ENCODE peak calls at places on chromosome 21, in six cellular contexts. One of them, this sample, is unnamed.

GRCh38 chr21:35565204-35565611 is 495.1 kb downstream of the SETD4 start:
- DNase-seq in WTC11: no peak
- DNase-seq in GM20000: no peak
- DNase-seq in nucleus accumbens: no peak
- DNase-seq in NCI-H526: no peak
- DNase-seq in mesenteric fat pad: no peak
- DNase-seq in this sample: no peak

GRCh38 chr21:41615613-41616012 is 107.7 kb upstream of the TMPRSS2 start:
- DNase-seq in WTC11: no peak
- DNase-seq in GM20000: no peak
- DNase-seq in nucleus accumbens: no peak
- DNase-seq in NCI-H526: no peak
- DNase-seq in mesenteric fat pad: no peak
- DNase-seq in this sample: no peak

GRCh38 chr21:25371831-25372434 is 235.3 kb downstream of the MRPL39 start:
- DNase-seq in WTC11: no peak
- DNase-seq in GM20000: no peak
- DNase-seq in nucleus accumbens: no peak
- DNase-seq in NCI-H526: no peak
- DNase-seq in mesenteric fat pad: no peak
- DNase-seq in this sample: no peak

GRCh38 chr21:32377991-32378390 is 14.8 kb downstream of the URB1 start:
- DNase-seq in WTC11: no peak
- DNase-seq in GM20000: no peak
- DNase-seq in nucleus accumbens: no peak
- DNase-seq in NCI-H526: no peak
- DNase-seq in mesenteric fat pad: no peak
- DNase-seq in this sample: no peak

GRCh38 chr21:42040411-42041180 is 30.4 kb upstream of the ZBTB21 start:
- DNase-seq in WTC11: no peak
- DNase-seq in GM20000: no peak
- DNase-seq in nucleus accumbens: no peak
- DNase-seq in NCI-H526: no peak
- DNase-seq in mesenteric fat pad: no peak
- DNase-seq in this sample: no peak

GRCh38 chr21:18249542-18250152 is 5.0 kb downstream of the CHODL start:
- DNase-seq in WTC11: no peak
- DNase-seq in GM20000: no peak
- DNase-seq in nucleus accumbens: no peak
- DNase-seq in NCI-H526: peak
- DNase-seq in mesenteric fat pad: no peak
- DNase-seq in this sample: no peak

GRCh38 chr21:37566790-37567725 is 200.5 kb downstream of the DYRK1A start:
- DNase-seq in WTC11: no peak
- DNase-seq in GM20000: no peak
- DNase-seq in nucleus accumbens: no peak
- DNase-seq in NCI-H526: no peak
- DNase-seq in mesenteric fat pad: peak
- DNase-seq in this sample: no peak

GRCh38 chr21:40511976-40512375 is 335.0 kb downstream of the DSCAM start:
- DNase-seq in WTC11: no peak
- DNase-seq in GM20000: no peak
- DNase-seq in nucleus accumbens: no peak
- DNase-seq in NCI-H526: no peak
- DNase-seq in mesenteric fat pad: no peak
- DNase-seq in this sample: no peak

GRCh38 chr21:45471229-45472052 is 66.5 kb downstream of the COL18A1 start:
- DNase-seq in WTC11: no peak
- DNase-seq in GM20000: no peak
- DNase-seq in nucleus accumbens: no peak
- DNase-seq in NCI-H526: no peak
- DNase-seq in mesenteric fat pad: no peak
- DNase-seq in this sample: no peak

GRCh38 chr21:41280115-41280919 is 36.3 kb upstream of the FAM3B start:
- DNase-seq in WTC11: no peak
- DNase-seq in GM20000: no peak
- DNase-seq in nucleus accumbens: no peak
- DNase-seq in NCI-H526: no peak
- DNase-seq in mesenteric fat pad: no peak
- DNase-seq in this sample: no peak

GRCh38 chr21:36350282-36350910 is 30.4 kb downstream of the MORC3 start:
- DNase-seq in WTC11: no peak
- DNase-seq in GM20000: no peak
- DNase-seq in nucleus accumbens: no peak
- DNase-seq in NCI-H526: no peak
- DNase-seq in mesenteric fat pad: no peak
- DNase-seq in this sample: no peak

GRCh38 chr21:23008803-23009202 is 2010.6 kb downstream of the NCAM2 start:
- DNase-seq in WTC11: no peak
- DNase-seq in GM20000: no peak
- DNase-seq in nucleus accumbens: no peak
- DNase-seq in NCI-H526: no peak
- DNase-seq in mesenteric fat pad: no peak
- DNase-seq in this sample: no peak

GRCh38 chr21:37257967-37258877 is 8.9 kb downstream of the VPS26C start:
- DNase-seq in WTC11: peak
- DNase-seq in GM20000: peak
- DNase-seq in nucleus accumbens: peak
- DNase-seq in NCI-H526: peak
- DNase-seq in mesenteric fat pad: no peak
- DNase-seq in this sample: peak

GRCh38 chr21:44010429-44010828 is 1.7 kb upstream of the TRAPPC10 start:
- DNase-seq in WTC11: peak
- DNase-seq in GM20000: no peak
- DNase-seq in nucleus accumbens: no peak
- DNase-seq in NCI-H526: peak
- DNase-seq in mesenteric fat pad: no peak
- DNase-seq in this sample: no peak

GRCh38 chr21:14273736-14274538 is 58.0 kb downstream of the RBM11 start:
- DNase-seq in WTC11: peak
- DNase-seq in GM20000: no peak
- DNase-seq in nucleus accumbens: no peak
- DNase-seq in NCI-H526: peak
- DNase-seq in mesenteric fat pad: peak
- DNase-seq in this sample: no peak

GRCh38 chr21:34845521-34846213 is 176.9 kb downstream of the CLIC6 start:
- DNase-seq in WTC11: no peak
- DNase-seq in GM20000: peak
- DNase-seq in nucleus accumbens: no peak
- DNase-seq in NCI-H526: no peak
- DNase-seq in mesenteric fat pad: no peak
- DNase-seq in this sample: no peak

GRCh38 chr21:34820051-34820450 is 151.3 kb downstream of the CLIC6 start:
- DNase-seq in WTC11: no peak
- DNase-seq in GM20000: no peak
- DNase-seq in nucleus accumbens: no peak
- DNase-seq in NCI-H526: no peak
- DNase-seq in mesenteric fat pad: no peak
- DNase-seq in this sample: no peak

GRCh38 chr21:27268290-27268689 is 301.4 kb upstream of the ADAMTS5 start:
- DNase-seq in WTC11: no peak
- DNase-seq in GM20000: no peak
- DNase-seq in nucleus accumbens: no peak
- DNase-seq in NCI-H526: no peak
- DNase-seq in mesenteric fat pad: no peak
- DNase-seq in this sample: no peak

GRCh38 chr21:33480481-33481103 is 818 bp upstream of the TMEM50B start:
- DNase-seq in WTC11: no peak
- DNase-seq in GM20000: no peak
- DNase-seq in nucleus accumbens: no peak
- DNase-seq in NCI-H526: no peak
- DNase-seq in mesenteric fat pad: no peak
- DNase-seq in this sample: no peak

GRCh38 chr21:44513389-44514217 is 26.4 kb downstream of the KRTAP10-1 start:
- DNase-seq in WTC11: no peak
- DNase-seq in GM20000: no peak
- DNase-seq in nucleus accumbens: no peak
- DNase-seq in NCI-H526: no peak
- DNase-seq in mesenteric fat pad: no peak
- DNase-seq in this sample: no peak

GRCh38 chr21:25330266-25330665 is 277.0 kb downstream of the MRPL39 start:
- DNase-seq in WTC11: no peak
- DNase-seq in GM20000: no peak
- DNase-seq in nucleus accumbens: no peak
- DNase-seq in NCI-H526: no peak
- DNase-seq in mesenteric fat pad: no peak
- DNase-seq in this sample: no peak

GRCh38 chr21:34992736-34993135 is 56.4 kb downstream of the RUNX1 start:
- DNase-seq in WTC11: no peak
- DNase-seq in GM20000: no peak
- DNase-seq in nucleus accumbens: no peak
- DNase-seq in NCI-H526: no peak
- DNase-seq in mesenteric fat pad: no peak
- DNase-seq in this sample: no peak

GRCh38 chr21:37535672-37536071 is 169.1 kb downstream of the DYRK1A start:
- DNase-seq in WTC11: no peak
- DNase-seq in GM20000: no peak
- DNase-seq in nucleus accumbens: no peak
- DNase-seq in NCI-H526: no peak
- DNase-seq in mesenteric fat pad: peak
- DNase-seq in this sample: no peak

GRCh38 chr21:46284077-46284644 is 1.2 kb downstream of the MCM3AP start:
- DNase-seq in WTC11: no peak
- DNase-seq in GM20000: no peak
- DNase-seq in nucleus accumbens: no peak
- DNase-seq in NCI-H526: peak
- DNase-seq in mesenteric fat pad: no peak
- DNase-seq in this sample: no peak

GRCh38 chr21:43574741-43575465 is 84.4 kb downstream of the HSF2BP start:
- DNase-seq in WTC11: no peak
- DNase-seq in GM20000: no peak
- DNase-seq in nucleus accumbens: peak
- DNase-seq in NCI-H526: no peak
- DNase-seq in mesenteric fat pad: no peak
- DNase-seq in this sample: no peak

GRCh38 chr21:32977216-32977615 is 48.5 kb upstream of the OLIG2 start:
- DNase-seq in WTC11: no peak
- DNase-seq in GM20000: no peak
- DNase-seq in nucleus accumbens: peak
- DNase-seq in NCI-H526: no peak
- DNase-seq in mesenteric fat pad: no peak
- DNase-seq in this sample: no peak

GRCh38 chr21:39867198-39867650 is at the start of gene PCP4:
- DNase-seq in WTC11: peak
- DNase-seq in GM20000: peak
- DNase-seq in nucleus accumbens: peak
- DNase-seq in NCI-H526: peak
- DNase-seq in mesenteric fat pad: no peak
- DNase-seq in this sample: peak

GRCh38 chr21:44199448-44199847 is 41.3 kb downstream of the ICOSLG start:
- DNase-seq in WTC11: peak
- DNase-seq in GM20000: no peak
- DNase-seq in nucleus accumbens: no peak
- DNase-seq in NCI-H526: peak
- DNase-seq in mesenteric fat pad: no peak
- DNase-seq in this sample: no peak

GRCh38 chr21:26389971-26390641 is 183.0 kb downstream of the CYYR1 start:
- DNase-seq in WTC11: no peak
- DNase-seq in GM20000: no peak
- DNase-seq in nucleus accumbens: no peak
- DNase-seq in NCI-H526: no peak
- DNase-seq in mesenteric fat pad: no peak
- DNase-seq in this sample: no peak

This sample was measured in activated CD4-positive, alpha-beta T cell treated with anti-CD3 and anti-CD28 coated beads, Interleukin-2, amount 50 U/mL, for 1 hour.